ENCODE peak calls at places on chromosomes 5 and 9, in seven cellular contexts. U, H, V, G, Z, S and M are unnamed samples.

GRCh38 chr5:66982514-66982913 is 214.1 kb downstream of the CD180 start:
- DNase-seq in U (no peak), H (no peak), V (no peak), G (no peak), Z (no peak), S (no peak), M (no peak)

GRCh38 chr5:131758520-131758900 is 38.3 kb downstream of the FNIP1 start:
- DNase-seq in U (no peak), H (no peak), V (no peak), G (no peak), Z (no peak), S (no peak), M (no peak)

GRCh38 chr5:43967165-43967564 is 364.2 kb downstream of the NNT start:
- DNase-seq in U (no peak), H (no peak), V (no peak), G (no peak), Z (no peak), S (peak), M (no peak)

GRCh38 chr5:96293966-96294886 is 138.8 kb downstream of the PCSK1 start:
- DNase-seq in U (no peak), H (no peak), V (no peak), G (no peak), Z (no peak), S (peak), M (no peak)

GRCh38 chr9:28758346-28758745 is 1185.1 kb upstream of the C9orf72 start:
- DNase-seq in U (no peak), H (no peak), V (no peak), G (no peak), Z (no peak), S (no peak), M (no peak)

GRCh38 chr9:87659534-87660419 is 66.1 kb upstream of the CTSL start:
- DNase-seq in U (no peak), H (no peak), V (no peak), G (no peak), Z (no peak), S (no peak), M (no peak)

GRCh38 chr9:36576866-36577265 is 4.2 kb downstream of the MELK start:
- DNase-seq in U (no peak), H (no peak), V (no peak), G (no peak), Z (no peak), S (no peak), M (no peak)

GRCh38 chr5:153043876-153044275 is 446.6 kb upstream of the GRIA1 start:
- DNase-seq in U (no peak), H (no peak), V (no peak), G (no peak), Z (no peak), S (no peak), M (no peak)

GRCh38 chr9:136418182-136419091 is 8.0 kb downstream of the PMPCA start:
- DNase-seq in U (no peak), H (no peak), V (no peak), G (no peak), Z (no peak), S (no peak), M (no peak)

GRCh38 chr5:92653730-92654461 is 927.1 kb downstream of the NR2F1-AS1 start:
- DNase-seq in U (no peak), H (no peak), V (no peak), G (no peak), Z (no peak), S (no peak), M (no peak)

GRCh38 chr9:21357479-21358290 is 7.0 kb upstream of the IFNA6 start:
- DNase-seq in U (no peak), H (no peak), V (no peak), G (no peak), Z (no peak), S (no peak), M (no peak)

GRCh38 chr9:86659413-86660046 is 287.8 kb downstream of the GAS1 start:
- DNase-seq in U (no peak), H (no peak), V (no peak), G (no peak), Z (no peak), S (no peak), M (peak)

GRCh38 chr5:121378559-121379359 is 472.9 kb upstream of the FTMT start:
- DNase-seq in U (no peak), H (no peak), V (no peak), G (no peak), Z (no peak), S (no peak), M (no peak)